ENCODE peak calls at places on chromosomes 1 and 21, in four cellular contexts. One of them, this sample, is unnamed.

GRCh38 chr1:180917306-180918065 is 4.8 kb downstream of the KIAA1614 start:
- DNase-seq in BJ: no peak
- DNase-seq in GM20000: peak; percentile 45
- DNase-seq in IMR-90: peak; percentile 15
- DNase-seq in this sample: no peak

GRCh38 chr21:38798481-38798882 is 7.2 kb upstream of the ETS2 start:
- DNase-seq in IMR-90: no peak
- DNase-seq in BJ: no peak
- DNase-seq in GM20000: no peak
- DNase-seq in this sample: no peak

GRCh38 chr1:246447501-246447900 is 59.6 kb downstream of the SMYD3 start:
- DNase-seq in BJ: no peak
- DNase-seq in GM20000: no peak
- DNase-seq in IMR-90: peak; percentile 28
- DNase-seq in this sample: no peak

GRCh38 chr1:226651041-226651731 is 87.9 kb downstream of the ITPKB start:
- DNase-seq in IMR-90: no peak
- DNase-seq in BJ: no peak
- DNase-seq in GM20000: no peak
- DNase-seq in this sample: no peak

GRCh38 chr1:162632234-162632666 is at the start of gene DDR2:
- DNase-seq in IMR-90: peak; percentile 96
- DNase-seq in BJ: peak; percentile 86
- DNase-seq in GM20000: no peak
- DNase-seq in this sample: no peak

GRCh38 chr21:29115899-29116298 is 14.5 kb upstream of the MAP3K7CL start:
- DNase-seq in GM20000: no peak
- DNase-seq in BJ: no peak
- DNase-seq in IMR-90: peak; percentile 11
- DNase-seq in this sample: no peak

GRCh38 chr1:192445849-192446489 is 129.2 kb downstream of the RGS21 start:
- DNase-seq in GM20000: peak; percentile 18
- DNase-seq in BJ: no peak
- DNase-seq in IMR-90: peak; percentile 60
- DNase-seq in this sample: peak; percentile 19

GRCh38 chr1:172449585-172450523 is 6.0 kb upstream of the PIGC start:
- DNase-seq in GM20000: peak; percentile 75
- DNase-seq in IMR-90: peak; percentile 51
- DNase-seq in BJ: no peak
- DNase-seq in this sample: no peak

GRCh38 chr1:233166896-233167295 is 128.6 kb downstream of the PCNX2 start:
- DNase-seq in GM20000: no peak
- DNase-seq in BJ: no peak
- DNase-seq in IMR-90: no peak
- DNase-seq in this sample: no peak

GRCh38 chr1:9900142-9901043 is 9.7 kb downstream of the CTNNBIP1 start:
- DNase-seq in IMR-90: no peak
- DNase-seq in BJ: no peak
- DNase-seq in GM20000: no peak
- DNase-seq in this sample: no peak

GRCh38 chr1:158289722-158290570 is at the start of gene CD1C:
- DNase-seq in BJ: no peak
- DNase-seq in IMR-90: no peak
- DNase-seq in GM20000: no peak
- DNase-seq in this sample: no peak

GRCh38 chr21:33368124-33368523 is 35.1 kb upstream of the IFNGR2 start:
- DNase-seq in BJ: no peak
- DNase-seq in GM20000: no peak
- DNase-seq in IMR-90: no peak
- DNase-seq in this sample: no peak

GRCh38 chr1:84117868-84118267 is 26.2 kb upstream of the PRKACB start:
- DNase-seq in GM20000: no peak
- DNase-seq in IMR-90: peak; percentile 78
- DNase-seq in BJ: no peak
- DNase-seq in this sample: no peak

GRCh38 chr1:48469616-48470500 is 2.1 kb downstream of the SPATA6 start:
- DNase-seq in GM20000: no peak
- DNase-seq in IMR-90: peak; percentile 74
- DNase-seq in BJ: no peak
- DNase-seq in this sample: no peak

GRCh38 chr1:36159614-36160387 is 3.8 kb downstream of the MAP7D1 start:
- DNase-seq in GM20000: no peak
- DNase-seq in IMR-90: no peak
- DNase-seq in BJ: no peak
- DNase-seq in this sample: no peak

GRCh38 chr1:36161656-36162531 is 5.9 kb downstream of the MAP7D1 start:
- DNase-seq in GM20000: peak; percentile 73
- DNase-seq in IMR-90: no peak
- DNase-seq in BJ: no peak
- DNase-seq in this sample: peak; percentile 27

GRCh38 chr1:36162680-36163079 is 6.7 kb downstream of the MAP7D1 start:
- DNase-seq in GM20000: no peak
- DNase-seq in BJ: no peak
- DNase-seq in IMR-90: no peak
- DNase-seq in this sample: no peak

GRCh38 chr1:36160388-36160948 is 4.5 kb downstream of the MAP7D1 start:
- DNase-seq in GM20000: no peak
- DNase-seq in IMR-90: no peak
- DNase-seq in BJ: no peak
- DNase-seq in this sample: no peak

DNA sequence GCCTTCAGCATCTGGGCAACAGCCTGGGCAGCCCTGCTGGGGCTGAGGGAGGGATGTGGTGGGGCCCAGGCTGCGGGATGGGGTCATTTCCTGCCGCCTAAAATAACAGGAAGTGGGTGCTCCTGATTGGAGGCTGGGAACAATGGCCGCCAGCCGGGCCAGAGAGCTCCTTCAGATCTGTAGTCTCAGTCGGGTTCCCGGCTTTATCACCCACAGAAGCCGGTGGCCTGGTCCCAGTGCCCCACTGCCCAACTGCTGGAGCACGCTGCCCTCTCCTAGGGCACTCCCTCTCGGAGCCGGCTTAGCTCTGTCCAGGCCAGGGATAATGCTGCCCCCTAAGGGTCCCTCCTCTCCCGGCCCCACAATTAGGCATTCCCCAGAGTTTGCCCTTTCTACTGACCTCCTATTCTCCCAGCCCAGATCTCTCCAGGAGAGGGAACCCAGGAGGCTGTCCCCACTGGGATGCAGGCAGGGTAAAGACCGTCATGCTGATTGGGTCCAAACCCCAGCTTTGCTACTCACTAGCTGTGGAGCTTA is 5.1 kb downstream of the MAP7D1 start:
- DNase-seq in IMR-90: peak; percentile 71
- DNase-seq in BJ: no peak
- DNase-seq in GM20000: peak; percentile 75
- DNase-seq in this sample: peak; percentile 48
- TF ChIP-seq CTCF in IMR-90: peak; percentile 46
- TF ChIP-seq CTCF in BJ: peak; percentile 53
- TF ChIP-seq CTCF in GM20000: peak; percentile 40
- TF ChIP-seq CTCF in this sample: no peak

GRCh38 chr1:176656257-176656995 is 193.5 kb downstream of the PAPPA2 start:
- DNase-seq in BJ: peak; percentile 81
- DNase-seq in GM20000: no peak
- DNase-seq in IMR-90: peak; percentile 67
- DNase-seq in this sample: no peak
- TF ChIP-seq CTCF in BJ: peak; percentile 24
- TF ChIP-seq CTCF in GM20000: no peak
- TF ChIP-seq CTCF in IMR-90: no peak
- TF ChIP-seq CTCF in this sample: no peak

DNA sequence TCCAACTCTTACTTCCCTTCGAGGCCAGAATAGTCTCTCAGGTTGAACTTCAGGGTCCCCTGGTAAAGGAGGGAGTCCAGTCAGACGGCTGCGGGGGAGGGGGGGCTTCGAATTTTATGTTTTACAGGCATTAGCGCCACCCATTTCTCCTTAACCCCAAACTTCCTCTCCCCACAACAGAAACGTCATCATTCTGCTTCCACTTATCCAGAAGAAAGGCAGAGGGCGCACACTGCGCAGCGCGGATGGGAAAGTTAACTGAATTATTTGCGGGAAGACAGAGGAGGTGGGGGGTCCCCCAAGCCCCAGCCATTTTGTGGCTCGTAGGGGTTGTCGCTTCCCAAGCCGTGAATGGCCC is 529 bp upstream of the PRMT2 start:
- DNase-seq in IMR-90: peak; percentile 87
- DNase-seq in GM20000: peak; percentile 39
- DNase-seq in BJ: peak; percentile 44
- DNase-seq in this sample: no peak
- TF ChIP-seq CTCF in IMR-90: peak; percentile 34
- TF ChIP-seq CTCF in GM20000: no peak
- TF ChIP-seq CTCF in BJ: peak; percentile 38
- TF ChIP-seq CTCF in this sample: no peak

DNA sequence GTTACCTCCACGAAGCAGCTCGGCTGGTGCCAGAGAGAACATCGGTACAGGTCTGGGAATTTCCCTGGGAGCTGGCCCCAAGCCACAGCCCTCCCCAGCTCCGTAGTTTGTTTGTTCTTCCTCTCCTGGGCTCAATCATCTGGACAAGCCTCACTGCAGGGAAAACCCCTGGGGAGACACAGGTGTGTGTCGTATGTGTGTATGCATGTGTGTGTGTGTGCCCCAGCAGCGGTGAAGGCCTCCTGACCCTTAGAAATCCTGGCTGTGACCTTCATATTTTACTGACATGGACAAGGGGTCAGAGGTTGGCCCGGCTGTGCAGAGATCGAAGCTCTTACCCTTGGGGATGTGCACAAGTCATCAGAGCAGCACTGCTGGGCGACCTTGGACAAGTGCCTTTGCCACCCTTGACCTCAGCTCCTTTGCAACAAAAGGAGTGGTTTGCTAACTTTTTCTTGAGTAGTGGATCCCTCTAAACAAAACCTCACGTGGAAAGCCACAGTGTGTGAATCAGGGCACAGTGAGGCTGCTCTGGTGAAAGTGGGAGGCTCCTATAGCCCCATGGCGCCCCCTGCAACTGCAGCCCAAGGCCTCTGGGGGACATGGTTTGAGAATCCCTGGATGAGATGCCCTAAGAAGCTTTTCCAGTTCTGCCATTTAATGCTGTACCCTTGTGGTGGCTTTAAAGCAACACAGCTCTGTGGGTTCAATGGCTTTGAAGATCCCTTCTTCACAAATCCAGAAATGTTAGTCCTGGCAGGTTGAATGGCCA is 12.3 kb upstream of the IL22RA1 start:
- DNase-seq in IMR-90: no peak
- DNase-seq in BJ: no peak
- DNase-seq in GM20000: peak; percentile 53
- DNase-seq in this sample: no peak
- TF ChIP-seq CTCF in IMR-90: no peak
- TF ChIP-seq CTCF in BJ: no peak
- TF ChIP-seq CTCF in GM20000: peak; percentile 22
- TF ChIP-seq CTCF in this sample: no peak